ENCODE peak calls at places on chromosomes 11 and 22, in four cellular contexts. V is GM12865, H is colonic mucosa, K is WTC11. I is an unnamed sample.

GRCh38 chr11:19279455-19279854 is 38.7 kb upstream of the E2F8 start:
- DNase-seq in V (peak), H (no peak), K (peak), I (no peak)

GRCh38 chr11:47272706-47273105 is 2.8 kb downstream of the MADD start:
- DNase-seq in V (peak), H (no peak), K (no peak), I (peak)

GRCh38 chr11:113874920-113875413 is 405 bp downstream of the USP28 start:
- DNase-seq in V (peak), H (peak), K (no peak), I (peak)

GRCh38 chr11:40170076-40170475 is 1289.4 kb downstream of the LRRC4C start:
- DNase-seq in V (no peak), H (no peak), K (no peak), I (no peak)

GRCh38 chr11:126433989-126434949 is 78.8 kb downstream of the ST3GAL4 start:
- DNase-seq in V (no peak), H (no peak), K (no peak), I (no peak)

GRCh38 chr11:118644496-118644895 is 35.0 kb downstream of the TREH start:
- DNase-seq in V (no peak), H (no peak), K (no peak), I (no peak)

GRCh38 chr11:67278939-67279588 is 10.0 kb upstream of the ANKRD13D start:
- DNase-seq in V (no peak), H (no peak), K (no peak), I (no peak)

GRCh38 chr22:17924735-17925727 is 99.3 kb downstream of the MICAL3 start:
- DNase-seq in V (no peak), H (no peak), K (no peak), I (no peak)

GRCh38 chr11:12223771-12224536 is 113.6 kb downstream of the MICAL2 start:
- DNase-seq in V (no peak), H (peak), K (no peak), I (no peak)

GRCh38 chr11:119776031-119776636 is 47.1 kb upstream of the NECTIN1 start:
- DNase-seq in V (no peak), H (no peak), K (no peak), I (no peak)

GRCh38 chr11:12008790-12009616 is 577 bp upstream of the DKK3 start:
- DNase-seq in V (no peak), H (no peak), K (peak), I (peak)

GRCh38 chr22:38570841-38571364 is 920 bp upstream of the DMC1 start:
- DNase-seq in V (peak), H (peak), K (peak), I (peak)

GRCh38 chr22:28402066-28402465 is 277.6 kb downstream of the TTC28 start:
- DNase-seq in V (no peak), H (no peak), K (no peak), I (no peak)

GRCh38 chr22:42154731-42155543 is 24.3 kb upstream of the CYP2D6 start:
- DNase-seq in V (no peak), H (no peak), K (no peak), I (no peak)

GRCh38 chr22:47213571-47214230 is 451.3 kb downstream of the TBC1D22A start:
- DNase-seq in V (peak), H (peak), K (peak), I (peak)

GRCh38 chr11:108617055-108617454 is 23.5 kb upstream of the EXPH5 start:
- DNase-seq in V (no peak), H (no peak), K (no peak), I (no peak)

GRCh38 chr11:86162257-86162656 is 82.3 kb upstream of the EED start:
- DNase-seq in V (no peak), H (no peak), K (no peak), I (no peak)

GRCh38 chr22:28873183-28873964 is 10.0 kb upstream of the ZNRF3 start:
- DNase-seq in V (no peak), H (no peak), K (no peak), I (no peak)

GRCh38 chr22:47780281-47780875 is 1017.9 kb downstream of the TBC1D22A start:
- DNase-seq in V (no peak), H (no peak), K (no peak), I (no peak)

GRCh38 chr11:57399928-57400578 is 9.6 kb upstream of the PRG2 start:
- DNase-seq in V (no peak), H (no peak), K (no peak), I (no peak)

GRCh38 chr11:63813563-63814382 is 517 bp downstream of the SPINDOC start:
- DNase-seq in V (peak), H (peak), K (peak), I (peak)

DNA sequence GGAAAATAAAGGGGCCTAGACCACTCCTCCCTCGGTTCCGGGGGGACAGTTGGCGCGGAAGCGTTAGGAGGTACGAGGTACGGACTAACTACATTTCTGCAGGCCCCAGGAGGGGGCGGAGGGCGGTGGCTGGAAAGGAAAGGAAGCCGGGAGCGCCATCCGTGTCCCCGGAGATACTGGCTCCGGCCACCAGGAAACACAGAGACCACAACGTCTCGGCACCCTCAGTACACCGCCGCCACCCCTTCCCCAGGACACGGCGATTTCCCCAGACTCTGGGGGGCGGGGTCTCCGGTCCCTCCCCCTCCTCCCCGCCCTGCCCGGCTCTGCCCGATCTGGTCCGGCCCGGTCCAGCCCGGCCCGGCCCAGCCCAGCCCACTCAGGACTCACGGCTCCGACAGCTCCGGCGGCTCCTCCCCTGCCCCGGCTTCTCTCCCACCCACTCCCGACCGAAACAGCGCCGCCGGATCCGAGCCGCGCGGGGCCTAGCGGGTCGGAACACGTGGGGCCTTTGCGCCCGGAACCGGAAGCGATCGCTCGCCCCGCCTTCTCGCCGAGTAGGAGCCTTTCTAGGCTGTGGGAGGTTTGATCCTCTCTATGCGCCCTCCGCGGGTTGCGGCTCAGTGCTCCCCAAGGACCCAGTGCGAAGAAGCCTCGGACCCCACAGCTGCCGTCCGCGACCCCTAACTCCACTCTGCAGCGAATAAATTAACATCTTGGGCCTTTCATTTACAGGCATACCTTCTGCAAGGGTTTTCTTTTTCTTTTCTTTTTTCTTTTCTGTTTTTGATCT is at the start of gene ZNF202:
- DNase-seq in V (peak), H (peak), K (peak), I (peak)
- TF ChIP-seq CTCF in V (no peak), H (no peak), K (no peak), I (no peak)

DNA sequence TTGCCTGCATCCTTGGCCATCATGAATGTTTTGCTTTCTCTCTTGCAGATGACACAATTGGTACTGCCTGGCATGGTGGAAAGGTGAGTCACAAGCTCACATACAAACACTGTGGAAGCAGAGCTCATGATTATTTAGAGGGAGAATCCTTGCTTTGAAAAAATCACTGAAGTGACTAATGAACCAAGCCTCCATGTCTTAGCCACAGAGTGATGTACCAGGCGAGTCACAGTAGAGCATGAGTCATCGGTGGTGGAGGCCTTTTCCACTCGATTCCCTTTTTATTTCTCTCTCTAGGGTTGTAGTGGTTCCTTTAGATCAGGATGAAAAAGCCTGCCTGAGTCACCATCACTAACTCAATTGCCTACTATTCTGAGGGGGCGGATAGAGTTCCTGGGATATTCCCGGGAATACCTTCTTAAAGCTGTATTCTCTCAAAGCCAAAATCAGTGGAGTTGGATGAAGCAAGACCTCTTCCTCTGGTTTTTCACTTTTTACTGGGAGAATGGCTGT is 49.6 kb upstream of the ALKBH3 start:
- DNase-seq in V (no peak), H (no peak), K (no peak), I (no peak)
- TF ChIP-seq CTCF in V (no peak), H (no peak), K (no peak), I (no peak)

GRCh38 chr11:121063728-121064127 is 37.3 kb upstream of the TECTA start:
- DNase-seq in V (no peak), H (no peak), K (no peak), I (no peak)
- TF ChIP-seq CTCF in V (peak), H (no peak), K (peak), I (no peak)

GRCh38 chr11:102111011-102111786 is 952 bp downstream of the YAP1 start:
- DNase-seq in V (peak), H (peak), K (peak), I (peak)
- TF ChIP-seq CTCF in V (no peak), H (no peak), K (no peak), I (no peak)

DNA sequence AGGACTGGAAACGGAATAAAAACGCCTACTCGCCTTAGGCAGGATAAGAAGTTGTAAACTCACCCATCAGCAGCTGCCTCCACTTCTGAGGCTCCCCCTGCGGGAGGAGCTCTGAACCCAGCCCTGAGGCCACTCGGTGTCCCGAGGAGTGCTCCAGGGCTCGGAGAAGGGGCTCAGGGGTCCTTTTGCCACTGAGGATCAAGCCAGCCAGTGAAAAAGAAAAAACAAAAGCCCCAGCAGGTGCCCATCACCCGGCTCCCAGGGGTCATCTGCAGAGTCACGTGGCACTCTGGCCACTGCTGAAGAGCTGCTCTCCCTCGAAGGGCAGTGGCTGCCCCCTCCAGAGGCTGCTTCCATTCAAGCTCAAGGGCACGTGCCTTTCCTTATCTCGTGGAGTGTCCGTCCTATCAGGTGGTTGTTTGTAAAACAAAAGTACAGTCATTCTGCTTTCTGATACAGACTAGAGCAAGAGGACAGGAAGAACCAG is 29.0 kb downstream of the NUP50 start:
- DNase-seq in V (no peak), H (no peak), K (peak), I (no peak)
- TF ChIP-seq CTCF in V (no peak), H (no peak), K (no peak), I (peak)

DNA sequence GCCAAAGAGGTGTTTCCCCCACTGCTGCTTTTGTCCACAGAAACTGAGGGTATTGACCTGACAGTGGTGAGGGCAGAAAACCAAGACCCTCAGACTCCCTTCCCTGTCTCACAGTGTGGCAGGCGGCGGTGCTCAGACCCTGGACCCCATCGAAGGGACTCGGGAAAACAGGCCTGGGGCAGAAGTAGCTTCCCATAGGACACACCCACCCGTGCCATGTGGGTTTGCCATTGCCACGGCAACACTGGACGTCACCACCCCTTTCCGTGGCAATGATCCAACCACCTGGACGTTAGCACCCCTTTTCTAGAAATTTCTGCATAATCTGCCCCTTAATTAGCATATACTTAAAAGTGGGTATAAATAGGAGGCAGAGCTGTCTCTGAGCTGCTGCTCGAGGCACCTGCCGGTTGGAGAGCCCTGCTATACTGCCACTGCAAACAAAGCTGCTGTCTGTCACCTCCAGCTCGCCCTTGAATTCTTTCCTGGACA is 10.6 kb downstream of the MLC1 start:
- DNase-seq in V (no peak), H (peak), K (no peak), I (no peak)
- TF ChIP-seq CTCF in V (no peak), H (no peak), K (no peak), I (no peak)

GRCh38 chr11:128152796-128153696 is 434.3 kb downstream of the ETS1 start:
- DNase-seq in V (no peak), H (no peak), K (no peak), I (no peak)

GRCh38 chr11:128148208-128148607 is 439.1 kb downstream of the ETS1 start:
- DNase-seq in V (no peak), H (no peak), K (no peak), I (no peak)

GRCh38 chr11:128155590-128155989 is 431.8 kb downstream of the ETS1 start:
- DNase-seq in V (no peak), H (no peak), K (no peak), I (no peak)

GRCh38 chr11:128153697-128154048 is 433.7 kb downstream of the ETS1 start:
- DNase-seq in V (no peak), H (no peak), K (no peak), I (no peak)

DNA sequence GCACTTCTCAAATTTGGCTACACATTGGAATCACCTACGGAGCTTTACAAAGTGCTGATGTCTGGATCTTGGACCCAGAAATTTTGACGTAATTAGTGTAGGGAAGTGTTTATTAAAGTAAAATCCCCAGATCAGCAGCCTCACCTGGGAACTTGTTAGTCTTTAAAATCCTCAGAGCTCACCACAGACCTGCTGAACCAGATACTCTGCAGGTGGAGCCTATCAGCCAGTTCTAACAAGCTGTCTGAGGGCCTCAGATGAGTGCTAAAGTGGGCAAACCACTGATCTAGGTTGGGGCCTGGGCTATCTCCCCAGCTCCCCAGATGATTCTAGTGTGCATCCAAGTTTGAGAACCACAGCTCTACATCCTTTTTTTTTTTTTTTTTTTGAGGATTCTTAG is 436.0 kb downstream of the ETS1 start:
- DNase-seq in V (no peak), H (no peak), K (no peak), I (no peak)
- TF ChIP-seq CTCF in V (no peak), H (no peak), K (no peak), I (no peak)

I was measured in GM13977.